ENCODE peak calls at places on chromosomes 11 and 22, in four cellular contexts. M is NCI-H82, N is T-helper 9 cell, T is left ventricle myocardium inferior. P is an unnamed sample.

GRCh38 chr11:12390687-12391110 is 13.3 kb downstream of the PARVA start:
- DNase-seq in M (peak; percentile 14), N (no peak), T (no peak), P (no peak)

GRCh38 chr22:36562261-36562835 is 33.4 kb upstream of the EIF3D start:
- DNase-seq in M (no peak), N (no peak), T (no peak), P (no peak)

GRCh38 chr11:2570841-2571597 is 126.2 kb downstream of the KCNQ1 start:
- DNase-seq in M (no peak), N (no peak), T (no peak), P (no peak)

GRCh38 chr11:47916361-47916841 is 64.0 kb upstream of the PTPRJ start:
- DNase-seq in M (no peak), N (no peak), T (peak; percentile 61), P (peak; percentile 35)

GRCh38 chr11:118565062-118565461 is 669 bp downstream of the IFT46 start:
- DNase-seq in M (no peak), N (no peak), T (peak; percentile 26), P (peak; percentile 33)

GRCh38 chr22:24120029-24120428 is 61.3 kb upstream of the SUSD2 start:
- DNase-seq in M (peak; percentile 84), N (no peak), T (peak; percentile 60), P (no peak)

GRCh38 chr11:126303623-126304456 is at the start of gene DCPS:
- DNase-seq in M (peak; percentile 89), N (peak; percentile 75), T (peak; percentile 92), P (peak; percentile 94)

GRCh38 chr11:67321313-67321871 is 18.1 kb downstream of the SSH3 start:
- DNase-seq in M (no peak), N (no peak), T (no peak), P (no peak)

GRCh38 chr11:61627831-61628753 is 47.2 kb upstream of the SYT7 start:
- DNase-seq in M (peak; percentile 81), N (peak; percentile 15), T (peak; percentile 60), P (peak; percentile 86)

GRCh38 chr22:21857501-21857914 is 9.9 kb downstream of the MAPK1 start:
- DNase-seq in M (no peak), N (no peak), T (no peak), P (no peak)

GRCh38 chr11:77402218-77402556 is 71.7 kb downstream of the PAK1 start:
- DNase-seq in M (peak; percentile 38), N (no peak), T (no peak), P (no peak)

GRCh38 chr11:2583605-2583958 is 116.2 kb downstream of the KCNQ1OT1 start:
- DNase-seq in M (no peak), N (no peak), T (peak; percentile 6), P (no peak)

GRCh38 chr11:121802542-121802941 is 313.5 kb downstream of the BLID start:
- DNase-seq in M (no peak), N (no peak), T (peak; percentile 69), P (peak; percentile 42)

GRCh38 chr11:119704849-119705248 is 24.2 kb downstream of the NECTIN1 start:
- DNase-seq in M (no peak), N (no peak), T (no peak), P (no peak)

GRCh38 chr22:48580481-48580970 is 1247.1 kb downstream of the BRD1 start:
- DNase-seq in M (no peak), N (no peak), T (no peak), P (no peak)

GRCh38 chr11:116742104-116742503 is 30.7 kb downstream of the BUD13 start:
- DNase-seq in M (no peak), N (no peak), T (no peak), P (no peak)

GRCh38 chr11:17683378-17684161 is 35.8 kb upstream of the MYOD1 start:
- DNase-seq in M (peak; percentile 46), N (no peak), T (no peak), P (no peak)

GRCh38 chr22:30266445-30267381 is at the start of gene OSM:
- DNase-seq in M (no peak), N (peak; percentile 55), T (peak; percentile 66), P (peak; percentile 49)

GRCh38 chr11:131511794-131512193 is 141.4 kb downstream of the NTM start:
- DNase-seq in M (peak; percentile 71), N (no peak), T (no peak), P (peak; percentile 41)

GRCh38 chr11:782264-783174 is 5.2 kb upstream of the GATD1 start:
- DNase-seq in M (no peak), N (no peak), T (no peak), P (no peak)

GRCh38 chr11:110471315-110471714 is 41.6 kb downstream of the FDX1 start:
- DNase-seq in M (no peak), N (no peak), T (no peak), P (no peak)

GRCh38 chr11:5288108-5288911 is 13.4 kb downstream of the OR51B4 start:
- DNase-seq in M (no peak), N (no peak), T (no peak), P (no peak)

GRCh38 chr11:134759855-134760254 is 347.8 kb upstream of the B3GAT1 start:
- DNase-seq in M (no peak), N (no peak), T (no peak), P (no peak)

P was measured in testis.